ENCODE peak calls at places on chromosomes 1 and 21, in four cellular contexts. One of them, this sample, is unnamed.

GRCh38 chr1:61925591-61926298 is 183.5 kb downstream of the PATJ start:
- DNase-seq in SK-N-SH: no peak
- DNase-seq in K562: no peak
- DNase-seq in GM12878: no peak
- DNase-seq in this sample: no peak

GRCh38 chr1:31033573-31033972 is 31.9 kb downstream of the PUM1 start:
- DNase-seq in SK-N-SH: no peak
- DNase-seq in K562: no peak
- DNase-seq in GM12878: no peak
- DNase-seq in this sample: no peak

GRCh38 chr1:63863137-63863536 is 89.3 kb downstream of the ROR1 start:
- DNase-seq in K562: no peak
- DNase-seq in SK-N-SH: no peak
- DNase-seq in GM12878: no peak
- DNase-seq in this sample: no peak

GRCh38 chr1:2523191-2523890 is 3.1 kb downstream of the PANK4 start:
- DNase-seq in K562: no peak
- DNase-seq in GM12878: no peak
- DNase-seq in SK-N-SH: no peak
- DNase-seq in this sample: peak

GRCh38 chr1:47635111-47635510 is 197.3 kb downstream of the FOXD2 start:
- DNase-seq in K562: no peak
- DNase-seq in SK-N-SH: no peak
- DNase-seq in GM12878: no peak
- DNase-seq in this sample: no peak

GRCh38 chr1:84687703-84688460 is 2.4 kb downstream of the SSX2IP start:
- DNase-seq in K562: no peak
- DNase-seq in GM12878: no peak
- DNase-seq in SK-N-SH: no peak
- DNase-seq in this sample: no peak

GRCh38 chr1:1357871-1358432 is 403 bp downstream of the MXRA8 start:
- DNase-seq in K562: no peak
- DNase-seq in SK-N-SH: no peak
- DNase-seq in GM12878: no peak
- DNase-seq in this sample: no peak

GRCh38 chr1:230809205-230809990 is 58.9 kb downstream of the C1orf198 start:
- DNase-seq in K562: no peak
- DNase-seq in SK-N-SH: no peak
- DNase-seq in GM12878: no peak
- DNase-seq in this sample: no peak

GRCh38 chr21:45411810-45412206 is 6.8 kb downstream of the COL18A1 start:
- DNase-seq in GM12878: no peak
- DNase-seq in K562: no peak
- DNase-seq in SK-N-SH: no peak
- DNase-seq in this sample: no peak

DNA sequence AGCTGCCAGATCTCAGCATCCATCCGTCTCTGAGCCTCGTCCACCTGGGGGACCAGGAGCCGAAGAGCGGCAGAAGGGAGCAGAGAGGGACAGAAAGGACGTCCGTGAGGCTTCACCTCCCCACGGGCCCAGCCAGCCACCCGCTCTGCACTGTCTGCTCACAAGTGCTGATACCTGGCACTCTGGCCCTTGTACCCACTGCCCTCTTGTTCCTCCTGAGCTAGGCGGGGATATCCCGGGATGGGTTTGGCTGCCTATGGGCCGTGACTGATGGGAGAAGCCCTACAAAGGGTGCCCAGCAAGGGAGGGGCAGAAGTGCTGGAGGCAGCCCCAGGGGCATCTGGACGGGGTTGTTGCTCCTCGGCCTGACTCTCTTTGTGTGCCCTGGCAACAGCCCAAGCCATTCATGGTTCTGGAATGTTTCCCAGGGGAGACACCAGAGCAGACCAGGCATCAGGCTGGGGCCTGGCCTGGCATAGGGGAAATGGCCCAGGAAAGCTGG is 57.6 kb downstream of the LDLRAD2 start:
- DNase-seq in GM12878: no peak
- DNase-seq in SK-N-SH: peak
- DNase-seq in K562: no peak
- DNase-seq in this sample: no peak
- TF ChIP-seq USF1 in GM12878: no peak
- TF ChIP-seq USF1 in SK-N-SH: no peak
- TF ChIP-seq USF1 in K562: no peak
- TF ChIP-seq USF1 in this sample: no peak

GRCh38 chr1:203113308-203113707 is 14.2 kb upstream of the ADORA1 start:
- DNase-seq in K562: no peak
- DNase-seq in SK-N-SH: no peak
- DNase-seq in GM12878: no peak
- DNase-seq in this sample: no peak
- TF ChIP-seq MAX in K562: no peak
- TF ChIP-seq MAX in SK-N-SH: no peak
- TF ChIP-seq MAX in GM12878: no peak
- TF ChIP-seq MAX in this sample: no peak

DNA sequence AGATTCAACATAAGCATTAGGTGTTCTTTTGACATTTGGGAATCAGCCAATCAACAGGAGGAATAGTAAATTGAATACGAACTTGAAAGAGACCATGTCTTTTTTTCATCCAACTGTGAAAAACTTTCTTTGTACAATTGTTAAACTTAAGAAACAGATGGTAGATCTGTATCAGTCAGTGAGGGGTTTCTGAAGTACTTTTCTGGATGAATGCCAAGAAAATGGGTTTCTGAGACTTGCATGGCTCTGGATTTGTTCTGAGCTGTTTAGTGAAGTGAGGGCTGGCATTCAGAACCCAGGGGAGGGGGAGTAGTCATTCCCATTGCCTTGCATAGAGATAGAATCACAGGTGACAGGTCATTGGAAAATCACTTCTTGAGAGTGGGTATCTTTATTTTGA is 37.4 kb downstream of the PTPRC start:
- DNase-seq in K562: peak
- DNase-seq in SK-N-SH: peak
- DNase-seq in GM12878: no peak
- DNase-seq in this sample: no peak
- TF ChIP-seq USF1 in K562: no peak
- TF ChIP-seq USF1 in SK-N-SH: no peak
- TF ChIP-seq USF1 in GM12878: no peak
- TF ChIP-seq USF1 in this sample: no peak

DNA sequence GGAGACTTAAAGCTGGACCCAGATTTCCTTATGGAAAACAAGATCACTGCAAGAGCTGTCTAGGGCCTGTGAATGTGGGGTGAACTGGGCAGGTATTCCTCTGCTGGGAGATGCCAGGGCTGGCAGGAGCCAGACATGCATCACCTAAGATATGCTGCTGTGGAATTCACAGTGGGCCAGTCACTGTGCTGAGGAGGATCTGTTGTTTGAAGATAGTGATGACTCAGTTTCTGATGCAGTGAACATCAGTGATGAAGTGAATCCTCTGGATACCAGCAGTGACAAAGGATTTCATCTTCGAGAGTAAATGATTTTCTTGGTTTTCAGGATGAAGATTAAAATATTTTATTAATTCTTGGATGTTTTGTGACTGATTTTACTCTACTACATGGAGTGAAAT is 29.9 kb upstream of the CAMSAP2 start:
- DNase-seq in GM12878: no peak
- DNase-seq in SK-N-SH: no peak
- DNase-seq in K562: peak
- DNase-seq in this sample: no peak
- TF ChIP-seq MAX in GM12878: no peak
- TF ChIP-seq MAX in SK-N-SH: no peak
- TF ChIP-seq MAX in K562: no peak
- TF ChIP-seq MAX in this sample: no peak

GRCh38 chr1:113758631-113759340 is 500 bp downstream of the PHTF1 start:
- DNase-seq in K562: peak
- DNase-seq in GM12878: no peak
- DNase-seq in SK-N-SH: peak
- DNase-seq in this sample: peak
- TF ChIP-seq USF1 in K562: no peak
- TF ChIP-seq USF1 in GM12878: no peak
- TF ChIP-seq USF1 in SK-N-SH: no peak
- TF ChIP-seq USF1 in this sample: no peak

DNA sequence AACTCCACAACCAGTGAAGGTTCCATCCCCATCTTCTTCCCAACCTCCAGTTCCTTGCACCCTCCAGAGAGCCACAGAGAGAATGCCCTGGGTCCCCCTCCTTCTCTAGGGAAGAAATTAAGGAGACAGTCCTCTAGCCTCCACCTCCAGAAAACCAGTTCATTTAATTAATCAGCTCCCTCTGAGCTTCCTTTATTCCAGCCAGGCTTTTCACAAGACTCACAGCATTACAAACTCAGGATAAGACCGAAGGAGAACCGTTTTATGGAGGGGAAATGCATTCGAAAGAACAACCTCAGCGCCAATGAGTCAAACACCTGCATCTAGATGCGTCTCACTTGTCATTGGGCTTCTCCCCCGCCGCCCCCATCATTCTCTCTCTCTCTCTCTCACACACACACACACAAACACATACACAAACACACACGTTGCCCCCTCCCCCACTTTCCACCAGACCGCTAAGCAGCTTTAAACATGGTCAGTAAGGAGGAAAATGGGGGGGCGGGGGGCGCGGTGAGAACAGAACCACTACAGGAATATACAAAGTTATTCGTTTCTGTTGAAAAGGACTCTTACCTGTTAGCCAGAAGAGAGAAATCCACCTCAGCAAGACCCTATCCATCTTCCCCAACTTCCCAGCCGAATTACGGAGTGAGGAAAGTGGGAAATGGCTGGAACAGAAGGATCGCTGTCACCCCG is 544 bp downstream of the ILDR2 start:
- DNase-seq in SK-N-SH: no peak
- DNase-seq in GM12878: no peak
- DNase-seq in K562: no peak
- DNase-seq in this sample: no peak
- TF ChIP-seq MAX in SK-N-SH: no peak
- TF ChIP-seq MAX in GM12878: no peak
- TF ChIP-seq MAX in K562: no peak
- TF ChIP-seq MAX in this sample: no peak

This sample was measured in WTC11.